ENCODE peak calls at places on chromosomes 13 and 19, in ten cellular contexts. Z, X, J, F, A, C, O, E, D and K are unnamed samples.

GRCh38 chr19:56671613-56671994 is at the start of gene ZNF835:
- DNase-seq in F (peak; percentile 66), Z (no peak), C (peak; percentile 60), D (peak; percentile 18), O (peak; percentile 76), E (no peak), A (peak; percentile 96), J (peak; percentile 84), X (peak; percentile 53), K (peak; percentile 84)

GRCh38 chr13:73230714-73231113 is 171.9 kb downstream of the KLF5 start:
- DNase-seq in A (no peak), C (no peak), O (no peak), F (no peak), J (no peak), X (peak; percentile 16), E (no peak), Z (no peak), D (peak; percentile 62), K (no peak)

GRCh38 chr13:99439048-99439447 is 62.2 kb upstream of the TM9SF2 start:
- DNase-seq in E (no peak), O (no peak), Z (no peak), F (no peak), D (no peak), A (no peak), C (no peak), J (no peak), X (no peak), K (no peak)

GRCh38 chr13:21752501-21752900 is 81.6 kb downstream of the FGF9 start:
- DNase-seq in E (no peak), O (no peak), C (no peak), X (no peak), Z (no peak), D (no peak), A (no peak), F (no peak), J (no peak), K (no peak)

GRCh38 chr19:40395956-40396355 is 6.0 kb upstream of the HIPK4 start:
- DNase-seq in E (no peak), J (no peak), D (no peak), Z (no peak), F (no peak), X (no peak), O (no peak), A (no peak), C (no peak), K (no peak)

GRCh38 chr19:38224014-38224862 is at the start of gene DPF1:
- DNase-seq in Z (peak; percentile 36), F (peak; percentile 91), J (peak; percentile 59), C (no peak), A (peak; percentile 39), X (peak; percentile 75), O (peak; percentile 34), D (peak; percentile 44), E (peak; percentile 95), K (no peak)

GRCh38 chr19:681029-681626 is 4.9 kb downstream of the FSTL3 start:
- DNase-seq in A (no peak), X (no peak), O (peak; percentile 90), Z (no peak), J (peak; percentile 95), F (peak; percentile 96), E (peak; percentile 97), C (no peak), D (no peak), K (peak; percentile 46)

GRCh38 chr13:42544246-42544915 is 29.6 kb upstream of the TNFSF11 start:
- DNase-seq in X (no peak), J (no peak), A (no peak), Z (peak; percentile 15), C (no peak), D (peak; percentile 23), O (no peak), E (no peak), F (peak; percentile 69), K (no peak)

GRCh38 chr13:109874921-109875454 is 88.6 kb upstream of the IRS2 start:
- DNase-seq in D (peak; percentile 20), Z (peak; percentile 80), J (no peak), A (no peak), F (peak; percentile 66), C (no peak), E (no peak), X (peak; percentile 77), O (no peak), K (no peak)

GRCh38 chr13:112545866-112546265 is 42.1 kb downstream of the TUBGCP3 start:
- DNase-seq in Z (peak; percentile 88), A (no peak), O (no peak), C (no peak), F (peak; percentile 78), E (no peak), J (no peak), X (peak; percentile 80), D (peak; percentile 61), K (no peak)

GRCh38 chr19:12930002-12930645 is 3.4 kb downstream of the FARSA start:
- DNase-seq in A (no peak), X (no peak), D (no peak), Z (no peak), F (no peak), J (no peak), O (no peak), E (no peak), C (no peak), K (no peak)

DNA sequence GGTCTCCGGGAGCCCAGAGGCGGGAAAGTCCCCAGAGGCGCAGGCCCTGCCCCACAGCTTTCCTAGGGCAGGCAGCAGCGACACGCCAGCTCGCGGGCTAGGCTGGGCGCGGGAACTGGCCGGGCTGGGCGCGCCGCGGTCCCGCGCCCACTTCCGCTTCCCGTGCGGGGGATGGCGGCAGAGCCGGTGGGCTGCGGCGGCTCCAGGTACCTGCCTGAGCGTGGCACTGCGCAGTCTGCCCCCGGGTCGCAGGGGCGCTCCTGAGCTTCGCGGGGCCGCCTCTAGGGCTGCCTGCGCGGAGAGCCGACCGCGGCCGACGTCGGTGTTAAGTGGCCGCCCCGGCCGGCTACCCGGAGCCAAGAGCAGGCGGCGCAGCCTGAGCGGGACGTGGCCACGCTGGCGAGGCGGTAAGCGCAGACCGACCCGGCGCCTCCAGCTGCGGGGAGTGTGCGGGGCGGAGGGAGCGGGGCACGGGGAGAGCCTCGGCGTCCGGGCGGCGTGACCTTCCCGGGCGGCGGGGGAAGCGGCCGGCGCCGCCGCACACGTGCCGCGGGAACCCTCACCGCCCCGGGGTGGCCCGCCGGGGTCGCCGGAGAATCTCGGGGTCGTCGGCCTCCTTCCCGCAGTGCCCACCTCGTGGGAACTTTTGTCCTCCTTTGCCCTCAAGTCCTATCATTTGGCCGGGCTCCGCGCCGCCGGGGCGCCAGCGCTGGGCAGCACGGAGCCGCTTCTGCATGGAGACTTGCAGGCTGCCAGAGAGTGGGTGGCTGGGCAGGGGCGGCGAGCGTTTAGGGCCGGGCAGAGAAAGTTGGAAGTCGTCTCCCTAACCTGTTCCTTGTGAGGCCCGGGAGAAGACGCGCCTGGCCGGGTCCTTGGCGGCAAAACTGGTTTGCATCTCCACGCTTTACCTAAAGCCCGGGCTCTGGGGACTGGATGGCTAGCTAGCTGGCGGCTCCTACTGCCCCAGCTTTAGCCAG is 31.4 kb upstream of the MPHOSPH8 start:
- DNase-seq in C (no peak), J (peak; percentile 62), A (peak; percentile 17), O (peak; percentile 37), E (peak; percentile 82), Z (peak; percentile 31), F (peak; percentile 72), X (peak; percentile 65), D (no peak), K (peak; percentile 18)
- TF ChIP-seq CTCF in C (peak; percentile 21), J (no peak), A (peak; percentile 9), O (no peak), E (peak; percentile 33), Z (no peak), F (no peak), X (no peak), D (peak; percentile 12), K (no peak)

GRCh38 chr13:40017662-40018262 is 362.3 kb downstream of the COG6 start:
- DNase-seq in D (no peak), O (no peak), X (no peak), Z (no peak), E (no peak), A (no peak), C (no peak), F (no peak), J (no peak), K (no peak)
- TF ChIP-seq CTCF in D (no peak), O (no peak), X (no peak), Z (no peak), E (no peak), A (no peak), C (no peak), F (no peak), J (no peak), K (no peak)

DNA sequence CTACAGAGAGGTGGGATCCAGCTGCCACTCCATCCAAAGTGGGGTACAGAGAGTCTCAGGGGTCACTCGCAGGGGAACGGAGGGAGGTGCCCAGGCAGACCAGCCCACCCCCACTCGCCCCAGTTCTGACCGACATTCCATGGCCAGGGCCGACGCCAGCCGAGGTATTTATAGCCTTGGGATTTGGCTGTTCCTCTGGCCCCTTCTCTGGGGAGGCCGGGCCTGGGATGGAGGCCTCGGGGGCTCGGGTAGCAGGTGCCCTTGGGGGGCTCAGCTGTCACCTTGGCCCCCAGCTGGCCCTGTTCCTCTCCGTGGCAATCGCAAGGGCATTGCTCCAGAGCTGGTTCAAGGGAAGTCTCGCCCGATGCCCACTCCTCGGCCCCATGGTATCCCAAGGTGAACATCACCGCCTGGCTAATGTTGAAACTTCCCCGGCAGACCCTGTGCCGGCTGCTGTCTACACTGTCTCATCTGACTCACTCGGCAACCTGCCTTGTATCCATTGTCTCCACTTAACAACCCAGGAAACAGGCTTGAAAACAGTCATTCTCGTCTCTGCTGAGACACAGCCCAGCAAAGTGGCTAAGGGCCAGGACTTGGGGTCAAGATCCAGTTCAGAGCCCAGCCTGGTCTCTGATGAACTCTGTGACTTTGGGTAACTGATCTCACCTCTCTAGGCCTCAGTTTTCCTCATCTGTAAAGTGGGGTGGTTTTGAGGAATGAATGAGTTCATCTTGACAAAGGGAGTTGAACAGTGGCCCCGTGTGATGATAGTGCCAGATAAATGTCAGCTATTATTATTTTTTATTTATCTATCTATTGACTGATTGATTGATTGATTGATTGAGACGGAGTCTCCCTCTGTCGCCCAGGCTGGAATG is 9.7 kb downstream of the PRKACA start:
- DNase-seq in X (peak; percentile 44), F (no peak), E (no peak), Z (peak; percentile 46), D (peak; percentile 18), O (no peak), J (no peak), A (peak; percentile 68), C (no peak), K (no peak)
- TF ChIP-seq CTCF in X (no peak), F (no peak), E (no peak), Z (no peak), D (no peak), O (no peak), J (no peak), A (no peak), C (no peak), K (no peak)

DNA sequence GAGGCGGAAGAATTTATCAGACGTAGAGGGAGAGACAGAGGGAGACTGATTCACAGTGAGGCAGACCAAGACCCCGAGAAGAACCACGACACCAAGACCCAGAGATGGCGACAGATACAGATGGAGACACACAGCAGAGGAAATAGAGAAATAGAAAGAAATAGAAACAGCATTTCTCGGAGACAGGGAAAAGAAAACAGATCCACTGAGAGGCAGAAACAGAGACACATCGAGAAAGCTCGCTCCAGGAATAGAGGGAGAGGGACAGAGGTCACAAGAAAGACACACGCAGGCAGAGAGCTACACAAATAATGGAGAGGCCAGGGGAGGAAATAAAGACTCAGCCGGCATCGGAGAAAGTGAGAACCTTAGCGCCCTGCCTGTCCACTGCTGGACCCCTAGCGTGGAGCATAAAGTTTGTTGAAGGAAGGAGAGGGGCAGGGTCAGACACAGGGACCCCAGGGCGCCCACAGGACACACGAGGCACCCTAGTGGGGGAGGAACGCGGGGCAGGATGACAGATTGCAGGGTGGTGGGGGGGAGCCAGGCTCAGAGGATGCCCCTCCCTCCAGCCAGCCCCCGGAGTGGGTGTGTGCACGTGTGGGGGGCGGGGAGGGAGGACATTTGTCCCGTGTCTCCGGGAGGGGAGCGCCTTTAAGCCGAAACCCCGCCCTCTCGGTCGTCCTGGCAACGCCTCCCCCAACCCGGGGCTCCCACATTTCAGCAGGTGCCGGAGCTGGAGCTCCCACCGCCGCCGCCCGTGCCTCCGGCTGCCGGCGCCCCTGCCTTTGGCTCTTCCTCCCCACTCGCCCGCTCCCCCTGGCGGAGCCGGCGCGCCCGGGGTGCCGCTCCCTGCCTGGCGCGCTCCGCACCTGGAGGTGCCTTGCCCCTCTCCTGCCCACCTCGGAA is at the start of gene PRKCG:
- DNase-seq in Z (no peak), X (no peak), E (peak; percentile 63), O (peak; percentile 60), C (no peak), J (peak; percentile 76), A (no peak), D (no peak), F (peak; percentile 59), K (peak; percentile 51)
- TF ChIP-seq CTCF in Z (no peak), X (peak; percentile 60), E (peak; percentile 44), O (peak; percentile 36), C (peak; percentile 41), J (peak; percentile 46), A (peak; percentile 21), D (peak; percentile 71), F (peak; percentile 48), K (peak; percentile 44)